ENCODE peak calls at places on chromosome 15, in seven cellular contexts. U is IMR-90, Z is neural progenitor cell, Y is mammary epithelial cell, J is GM23338, F is GM23248, B is K562. G is an unnamed sample.
A peak's percentile ranks its signal among the peaks of the same experiment; 100 is the strongest.

GRCh38 chr15:40937762-40938529 is 8.8 kb downstream of the DLL4 start:
- DNase-seq in Z (no peak), Y (peak; percentile 47), J (peak; percentile 45), B (no peak), F (peak; percentile 44), U (no peak), G (no peak)

GRCh38 chr15:56051700-56052099 is 58.3 kb upstream of the NEDD4 start:
- DNase-seq in Y (no peak), J (no peak), F (no peak), U (no peak), Z (no peak), B (no peak), G (no peak)

GRCh38 chr15:52337198-52337853 is 41.7 kb upstream of the MYO5C start:
- DNase-seq in J (peak; percentile 21), U (peak; percentile 77), Y (peak; percentile 79), F (peak; percentile 78), Z (no peak), B (no peak), G (peak; percentile 57)

GRCh38 chr15:69164807-69165636 is 4.6 kb downstream of the GLCE start:
- DNase-seq in J (no peak), B (peak; percentile 6), Y (no peak), Z (no peak), U (peak; percentile 88), F (peak; percentile 44), G (no peak)

GRCh38 chr15:73674587-73674986 is 9.6 kb upstream of the CD276 start:
- DNase-seq in Y (no peak), J (no peak), B (no peak), U (no peak), Z (no peak), F (no peak), G (no peak)

GRCh38 chr15:101558217-101558941 is 68.9 kb upstream of the PCSK6 start:
- DNase-seq in Y (no peak), B (no peak), U (no peak), Z (no peak), J (no peak), F (no peak), G (no peak)

GRCh38 chr15:60237411-60237810 is 160.4 kb downstream of the ANXA2 start:
- DNase-seq in J (no peak), B (no peak), U (peak; percentile 67), Y (no peak), Z (no peak), F (no peak), G (peak; percentile 37)

GRCh38 chr15:87877114-87877810 is 379.3 kb downstream of the NTRK3 start:
- DNase-seq in Z (no peak), U (peak; percentile 93), F (peak; percentile 11), Y (no peak), B (peak; percentile 57), J (no peak), G (peak; percentile 19)

GRCh38 chr15:83174891-83175290 is 32.7 kb downstream of the HDGFL3 start:
- DNase-seq in B (no peak), Z (no peak), Y (no peak), U (no peak), J (no peak), F (peak; percentile 9), G (no peak)

GRCh38 chr15:32657198-32657886 is 15.8 kb downstream of the SCG5 start:
- DNase-seq in Z (no peak), F (no peak), B (peak; percentile 22), J (no peak), Y (peak; percentile 69), U (no peak), G (no peak)

GRCh38 chr15:69277316-69277715 is 21.4 kb upstream of the PAQR5 start:
- DNase-seq in Z (no peak), Y (no peak), F (no peak), U (no peak), J (no peak), B (no peak), G (no peak)

GRCh38 chr15:95365615-95366107 is 964.8 kb upstream of the NR2F2 start:
- DNase-seq in J (no peak), U (peak; percentile 83), F (no peak), Y (no peak), Z (no peak), B (peak; percentile 6), G (peak; percentile 32)

GRCh38 chr15:34514251-34514760 is 69.1 kb downstream of the GOLGA8B start:
- DNase-seq in J (peak; percentile 65), U (no peak), Y (no peak), F (peak; percentile 58), Z (peak; percentile 64), B (peak; percentile 49), G (peak; percentile 35)

GRCh38 chr15:74206801-74207281 is 4.3 kb upstream of the STRA6 start:
- DNase-seq in F (no peak), Z (no peak), J (no peak), U (no peak), Y (no peak), B (no peak), G (no peak)

GRCh38 chr15:39645138-39645975 is 64.5 kb downstream of the THBS1 start:
- DNase-seq in B (no peak), F (no peak), Z (no peak), J (no peak), Y (no peak), U (no peak), G (no peak)

GRCh38 chr15:91271565-91272153 is 171.6 kb downstream of the SV2B start:
- DNase-seq in J (peak; percentile 91), B (peak; percentile 75), F (peak; percentile 78), Z (peak; percentile 86), Y (peak; percentile 42), U (peak; percentile 65), G (peak; percentile 71)

GRCh38 chr15:52440414-52440813 is 88.3 kb downstream of the MYO5A start:
- DNase-seq in Y (peak; percentile 86), J (no peak), F (peak; percentile 29), B (no peak), Z (no peak), U (peak; percentile 42), G (peak; percentile 45)

GRCh38 chr15:87639305-87640011 is 617.1 kb downstream of the NTRK3 start:
- DNase-seq in Z (no peak), U (no peak), J (no peak), F (no peak), Y (no peak), B (no peak), G (peak; percentile 68)

GRCh38 chr15:65312400-65312916 is 8.0 kb downstream of the RNU5B-1 start:
- DNase-seq in F (no peak), B (peak; percentile 37), Y (no peak), J (no peak), U (no peak), Z (no peak), G (no peak)

GRCh38 chr15:63076136-63077005 is 33.8 kb downstream of the TPM1 start:
- DNase-seq in J (peak; percentile 86), U (no peak), F (no peak), Z (no peak), B (no peak), Y (no peak), G (peak; percentile 76)

GRCh38 chr15:24861014-24861690 is 93.6 kb upstream of the SNRPN start:
- DNase-seq in Y (no peak), Z (no peak), B (no peak), J (no peak), F (no peak), U (peak; percentile 46), G (no peak)

GRCh38 chr15:86138798-86139197 is 59.1 kb downstream of the AGBL1 start:
- DNase-seq in Y (no peak), F (no peak), Z (no peak), U (no peak), B (no peak), J (no peak), G (no peak)

GRCh38 chr15:28962851-28963710 is 77.3 kb downstream of the APBA2 start:
- DNase-seq in F (no peak), J (no peak), Y (no peak), U (no peak), Z (no peak), B (no peak), G (no peak)

GRCh38 chr15:28959326-28959725 is 73.6 kb downstream of the APBA2 start:
- DNase-seq in Z (no peak), B (no peak), Y (no peak), J (no peak), U (no peak), F (no peak), G (no peak)

GRCh38 chr15:28960979-28961378 is 75.2 kb downstream of the APBA2 start:
- DNase-seq in Z (no peak), Y (peak; percentile 73), J (no peak), F (peak; percentile 13), U (peak; percentile 95), B (peak; percentile 33), G (peak; percentile 16)

GRCh38 chr15:28963711-28964081 is 77.9 kb downstream of the APBA2 start:
- DNase-seq in U (no peak), J (no peak), B (no peak), F (no peak), Y (no peak), Z (no peak), G (no peak)

GRCh38 chr15:28961391-28961790 is 75.6 kb downstream of the APBA2 start:
- DNase-seq in J (peak; percentile 30), F (no peak), U (no peak), B (no peak), Z (no peak), Y (no peak), G (no peak)
- H3K4me2 ChIP-seq in J (no peak overlapping the region), F (no peak overlapping the region), U (peak overlapping the region; percentile 23), B (no peak overlapping the region), Z (no peak overlapping the region), Y (no peak overlapping the region), G (no peak overlapping the region)

GRCh38 chr15:99324700-99325099 is 73.4 kb downstream of the LRRC28 start:
- DNase-seq in J (no peak), Z (no peak), F (no peak), B (no peak), U (no peak), Y (no peak), G (no peak)
- H3K4me1 ChIP-seq in J (no peaks in the 10 kb centered on the region), Z (no peaks in the 10 kb centered on the region), F (peaks cover 35% of the 10 kb centered on the region), B (no peaks in the 10 kb centered on the region), U (peaks cover 5% of the 10 kb centered on the region), Y (peaks cover 67% of the 10 kb centered on the region), G (no peaks in the 10 kb centered on the region)

GRCh38 chr15:70757627-70758026 is 5.7 kb downstream of the UACA start:
- DNase-seq in Y (no peak), B (no peak), J (no peak), U (no peak), F (no peak), Z (no peak), G (no peak)
- H3K4me2 ChIP-seq in Y (no peak overlapping the region), B (no peak overlapping the region), J (no peak overlapping the region), U (peak overlapping the region; percentile 33), F (no peak overlapping the region), Z (no peak overlapping the region), G (no peak overlapping the region)

GRCh38 chr15:31340591-31340990 is 14.0 kb downstream of the KLF13 start:
- DNase-seq in J (no peak), Z (no peak), F (no peak), Y (no peak), B (no peak), U (no peak), G (no peak)
- H3K4me1 ChIP-seq in J (peaks cover 7% of the 10 kb centered on the region), Z (no peaks in the 10 kb centered on the region), F (peaks cover 28% of the 10 kb centered on the region), Y (peaks cover 52% of the 10 kb centered on the region), B (peaks cover 31% of the 10 kb centered on the region), U (peaks cover 16% of the 10 kb centered on the region), G (no peaks in the 10 kb centered on the region)

GRCh38 chr15:92661961-92662360 is 6.4 kb upstream of the FAM174B start:
- DNase-seq in J (no peak), Y (no peak), B (no peak), U (no peak), Z (no peak), F (no peak), G (no peak)
- H3K4me2 ChIP-seq in J (no peak overlapping the region), Y (no peak overlapping the region), B (no peak overlapping the region), U (no peak overlapping the region), Z (no peak overlapping the region), F (no peak overlapping the region), G (no peak overlapping the region)